ENCODE peak calls at places on chromosomes 12 and 14, in nine cellular contexts. One of them, this sample, is unnamed. For H3K9me3, the result is how much of the 10 kb centered on the place peaks cover.

GRCh38 chr12:43103866-43104265 is 448.1 kb downstream of the ADAMTS20 start:
- DNase-seq in right lobe of liver: no peak
- DNase-seq in A549: no peak
- DNase-seq in adrenal gland: no peak
- DNase-seq in endothelial cell of umbilical vein: no peak
- DNase-seq in ovary: no peak
- DNase-seq in K562: no peak
- DNase-seq in body of pancreas: no peak
- DNase-seq in heart left ventricle: no peak
- DNase-seq in this sample: no peak

GRCh38 chr14:92336363-92336762 is 13.4 kb downstream of the SLC24A4 start:
- DNase-seq in right lobe of liver: no peak
- DNase-seq in A549: no peak
- DNase-seq in adrenal gland: no peak
- DNase-seq in endothelial cell of umbilical vein: no peak
- DNase-seq in ovary: no peak
- DNase-seq in K562: no peak
- DNase-seq in body of pancreas: no peak
- DNase-seq in heart left ventricle: no peak
- DNase-seq in this sample: no peak

GRCh38 chr12:50584135-50584534 is 79.3 kb downstream of the DIP2B start:
- DNase-seq in right lobe of liver: no peak
- DNase-seq in A549: no peak
- DNase-seq in adrenal gland: no peak
- DNase-seq in endothelial cell of umbilical vein: no peak
- DNase-seq in ovary: no peak
- DNase-seq in K562: no peak
- DNase-seq in body of pancreas: no peak
- DNase-seq in heart left ventricle: no peak
- DNase-seq in this sample: no peak

GRCh38 chr14:74459289-74459946 is 33.4 kb upstream of the SYNDIG1L start:
- DNase-seq in right lobe of liver: no peak
- DNase-seq in A549: peak
- DNase-seq in adrenal gland: peak
- DNase-seq in endothelial cell of umbilical vein: peak
- DNase-seq in ovary: no peak
- DNase-seq in K562: peak
- DNase-seq in body of pancreas: no peak
- DNase-seq in heart left ventricle: no peak
- DNase-seq in this sample: no peak

GRCh38 chr14:68554231-68554630 is 238.6 kb downstream of the ZFP36L1 start:
- DNase-seq in right lobe of liver: no peak
- DNase-seq in A549: no peak
- DNase-seq in adrenal gland: no peak
- DNase-seq in endothelial cell of umbilical vein: no peak
- DNase-seq in ovary: no peak
- DNase-seq in K562: no peak
- DNase-seq in body of pancreas: no peak
- DNase-seq in heart left ventricle: no peak
- DNase-seq in this sample: no peak

GRCh38 chr14:75558440-75558839 is 20.0 kb upstream of the FLVCR2 start:
- DNase-seq in right lobe of liver: no peak
- DNase-seq in A549: no peak
- DNase-seq in adrenal gland: no peak
- DNase-seq in endothelial cell of umbilical vein: no peak
- DNase-seq in ovary: no peak
- DNase-seq in K562: no peak
- DNase-seq in body of pancreas: no peak
- DNase-seq in heart left ventricle: no peak
- DNase-seq in this sample: no peak

GRCh38 chr12:117580718-117581062 is 219.3 kb upstream of the NOS1 start:
- DNase-seq in right lobe of liver: no peak
- DNase-seq in A549: peak
- DNase-seq in adrenal gland: peak
- DNase-seq in endothelial cell of umbilical vein: no peak
- DNase-seq in ovary: peak
- DNase-seq in K562: peak
- DNase-seq in body of pancreas: no peak
- DNase-seq in heart left ventricle: peak
- DNase-seq in this sample: peak

GRCh38 chr14:42424501-42424900 is 817.8 kb downstream of the LRFN5 start:
- DNase-seq in right lobe of liver: no peak
- DNase-seq in A549: no peak
- DNase-seq in adrenal gland: no peak
- DNase-seq in endothelial cell of umbilical vein: no peak
- DNase-seq in ovary: no peak
- DNase-seq in K562: no peak
- DNase-seq in body of pancreas: no peak
- DNase-seq in heart left ventricle: no peak
- DNase-seq in this sample: no peak

GRCh38 chr12:81222841-81223595 is 145.1 kb downstream of the ACSS3 start:
- DNase-seq in right lobe of liver: no peak
- DNase-seq in A549: no peak
- DNase-seq in adrenal gland: no peak
- DNase-seq in endothelial cell of umbilical vein: no peak
- DNase-seq in ovary: no peak
- DNase-seq in K562: no peak
- DNase-seq in body of pancreas: no peak
- DNase-seq in heart left ventricle: no peak
- DNase-seq in this sample: no peak

GRCh38 chr12:53219956-53220856 is 11.8 kb downstream of the RARG start:
- DNase-seq in right lobe of liver: peak
- DNase-seq in A549: peak
- DNase-seq in adrenal gland: peak
- DNase-seq in endothelial cell of umbilical vein: peak
- DNase-seq in ovary: peak
- DNase-seq in K562: peak
- DNase-seq in body of pancreas: peak
- DNase-seq in heart left ventricle: peak
- DNase-seq in this sample: no peak

GRCh38 chr14:91329615-91330014 is 85.1 kb upstream of the GPR68 start:
- DNase-seq in right lobe of liver: no peak
- DNase-seq in A549: no peak
- DNase-seq in adrenal gland: no peak
- DNase-seq in endothelial cell of umbilical vein: no peak
- DNase-seq in ovary: no peak
- DNase-seq in K562: no peak
- DNase-seq in body of pancreas: no peak
- DNase-seq in heart left ventricle: no peak
- DNase-seq in this sample: no peak

GRCh38 chr14:34376868-34377267 is 85.2 kb downstream of the SPTSSA start:
- DNase-seq in right lobe of liver: no peak
- DNase-seq in A549: no peak
- DNase-seq in adrenal gland: no peak
- DNase-seq in endothelial cell of umbilical vein: no peak
- DNase-seq in ovary: no peak
- DNase-seq in K562: no peak
- DNase-seq in body of pancreas: no peak
- DNase-seq in heart left ventricle: no peak
- DNase-seq in this sample: no peak

GRCh38 chr12:100359248-100359647 is 2.4 kb downstream of the SLC17A8 start:
- DNase-seq in right lobe of liver: no peak
- DNase-seq in A549: no peak
- DNase-seq in adrenal gland: no peak
- DNase-seq in endothelial cell of umbilical vein: no peak
- DNase-seq in ovary: no peak
- DNase-seq in K562: no peak
- DNase-seq in body of pancreas: no peak
- DNase-seq in heart left ventricle: no peak
- DNase-seq in this sample: no peak

GRCh38 chr14:66070542-66071319 is 415.4 kb upstream of the CCDC196 start:
- DNase-seq in right lobe of liver: peak
- DNase-seq in A549: peak
- DNase-seq in adrenal gland: peak
- DNase-seq in endothelial cell of umbilical vein: peak
- DNase-seq in ovary: no peak
- DNase-seq in K562: peak
- DNase-seq in body of pancreas: peak
- DNase-seq in heart left ventricle: peak
- DNase-seq in this sample: no peak

GRCh38 chr12:78951746-78952532 is 87.4 kb downstream of the SYT1 start:
- DNase-seq in right lobe of liver: no peak
- DNase-seq in A549: no peak
- DNase-seq in adrenal gland: no peak
- DNase-seq in endothelial cell of umbilical vein: peak
- DNase-seq in ovary: no peak
- DNase-seq in K562: no peak
- DNase-seq in body of pancreas: no peak
- DNase-seq in heart left ventricle: no peak
- DNase-seq in this sample: no peak
- H3K9me3 ChIP-seq in right lobe of liver: under half
- H3K9me3 ChIP-seq in A549: under half
- H3K9me3 ChIP-seq in adrenal gland: under half
- H3K9me3 ChIP-seq in endothelial cell of umbilical vein: under half
- H3K9me3 ChIP-seq in ovary: under half
- H3K9me3 ChIP-seq in K562: under half
- H3K9me3 ChIP-seq in body of pancreas: under half
- H3K9me3 ChIP-seq in heart left ventricle: under half
- H3K9me3 ChIP-seq in this sample: under half

GRCh38 chr14:51651388-51652167 is at the start of gene FRMD6:
- DNase-seq in right lobe of liver: peak
- DNase-seq in A549: peak
- DNase-seq in adrenal gland: peak
- DNase-seq in endothelial cell of umbilical vein: peak
- DNase-seq in ovary: peak
- DNase-seq in K562: peak
- DNase-seq in body of pancreas: peak
- DNase-seq in heart left ventricle: peak
- DNase-seq in this sample: peak
- TF ChIP-seq POLR2A in right lobe of liver: peak
- TF ChIP-seq POLR2A in A549: peak
- TF ChIP-seq POLR2A in adrenal gland: peak
- TF ChIP-seq POLR2A in endothelial cell of umbilical vein: peak
- TF ChIP-seq POLR2A in ovary: peak
- TF ChIP-seq POLR2A in K562: peak
- TF ChIP-seq POLR2A in body of pancreas: peak
- TF ChIP-seq POLR2A in heart left ventricle: peak
- TF ChIP-seq POLR2A in this sample: no peak

DNA sequence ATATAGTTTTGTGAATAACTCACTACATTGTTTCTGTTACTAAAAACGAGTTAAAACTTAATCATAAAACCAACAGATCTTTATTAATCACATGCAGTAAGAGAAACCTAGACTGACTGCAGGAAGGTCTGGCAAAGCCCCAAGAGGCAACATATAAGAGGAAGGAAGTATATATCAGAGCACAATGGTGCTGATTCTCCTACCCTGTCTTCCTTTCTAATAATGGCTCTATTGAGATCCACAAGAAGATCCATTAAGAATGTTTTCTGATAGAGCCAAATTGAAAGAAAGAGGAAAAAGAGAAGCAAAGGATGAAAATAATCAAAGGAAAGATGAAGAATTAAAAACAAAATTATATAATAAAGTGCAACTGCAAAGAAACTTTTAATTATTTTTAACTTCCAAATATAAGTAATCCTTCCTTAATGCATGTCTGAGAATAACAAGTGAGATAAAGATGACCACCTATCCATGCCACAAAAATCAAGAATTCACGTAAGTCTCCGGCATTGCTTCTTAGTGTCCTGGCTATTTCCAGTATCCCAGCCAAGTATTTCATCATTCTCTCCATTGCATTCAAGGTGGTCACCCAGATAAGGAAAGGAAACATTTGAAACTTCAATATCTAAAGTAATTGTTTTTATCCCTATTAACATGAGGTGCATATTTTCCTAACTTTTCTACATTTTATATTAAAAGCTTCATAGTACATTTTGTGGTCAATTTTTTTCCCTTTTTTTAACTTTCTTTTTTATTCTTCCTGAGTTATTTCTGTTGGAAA is 62.2 kb downstream of the SOX5 start:
- DNase-seq in right lobe of liver: no peak
- DNase-seq in A549: no peak
- DNase-seq in adrenal gland: no peak
- DNase-seq in endothelial cell of umbilical vein: peak
- DNase-seq in ovary: no peak
- DNase-seq in K562: peak
- DNase-seq in body of pancreas: peak
- DNase-seq in heart left ventricle: no peak
- DNase-seq in this sample: no peak
- H3K9me3 ChIP-seq in right lobe of liver: under half
- H3K9me3 ChIP-seq in A549: under half
- H3K9me3 ChIP-seq in adrenal gland: under half
- H3K9me3 ChIP-seq in endothelial cell of umbilical vein: under half
- H3K9me3 ChIP-seq in ovary: under half
- H3K9me3 ChIP-seq in K562: under half
- H3K9me3 ChIP-seq in body of pancreas: under half
- H3K9me3 ChIP-seq in heart left ventricle: under half
- H3K9me3 ChIP-seq in this sample: under half

GRCh38 chr12:54286042-54286931 is 5.8 kb downstream of the HNRNPA1 start:
- DNase-seq in right lobe of liver: no peak
- DNase-seq in A549: no peak
- DNase-seq in adrenal gland: no peak
- DNase-seq in endothelial cell of umbilical vein: no peak
- DNase-seq in ovary: no peak
- DNase-seq in K562: peak
- DNase-seq in body of pancreas: no peak
- DNase-seq in heart left ventricle: no peak
- DNase-seq in this sample: no peak

GRCh38 chr12:54279632-54280400 is at the start of gene CBX5:
- DNase-seq in right lobe of liver: peak
- DNase-seq in A549: peak
- DNase-seq in adrenal gland: peak
- DNase-seq in endothelial cell of umbilical vein: peak
- DNase-seq in ovary: peak
- DNase-seq in K562: peak
- DNase-seq in body of pancreas: peak
- DNase-seq in heart left ventricle: peak
- DNase-seq in this sample: peak

GRCh38 chr12:54280401-54281260 is at the start of gene HNRNPA1:
- DNase-seq in right lobe of liver: peak
- DNase-seq in A549: peak
- DNase-seq in adrenal gland: peak
- DNase-seq in endothelial cell of umbilical vein: peak
- DNase-seq in ovary: peak
- DNase-seq in K562: peak
- DNase-seq in body of pancreas: peak
- DNase-seq in heart left ventricle: peak
- DNase-seq in this sample: peak

GRCh38 chr12:54285150-54286041 is 4.9 kb downstream of the HNRNPA1 start:
- DNase-seq in right lobe of liver: no peak
- DNase-seq in A549: no peak
- DNase-seq in adrenal gland: no peak
- DNase-seq in endothelial cell of umbilical vein: no peak
- DNase-seq in ovary: no peak
- DNase-seq in K562: peak
- DNase-seq in body of pancreas: no peak
- DNase-seq in heart left ventricle: no peak
- DNase-seq in this sample: no peak

DNA sequence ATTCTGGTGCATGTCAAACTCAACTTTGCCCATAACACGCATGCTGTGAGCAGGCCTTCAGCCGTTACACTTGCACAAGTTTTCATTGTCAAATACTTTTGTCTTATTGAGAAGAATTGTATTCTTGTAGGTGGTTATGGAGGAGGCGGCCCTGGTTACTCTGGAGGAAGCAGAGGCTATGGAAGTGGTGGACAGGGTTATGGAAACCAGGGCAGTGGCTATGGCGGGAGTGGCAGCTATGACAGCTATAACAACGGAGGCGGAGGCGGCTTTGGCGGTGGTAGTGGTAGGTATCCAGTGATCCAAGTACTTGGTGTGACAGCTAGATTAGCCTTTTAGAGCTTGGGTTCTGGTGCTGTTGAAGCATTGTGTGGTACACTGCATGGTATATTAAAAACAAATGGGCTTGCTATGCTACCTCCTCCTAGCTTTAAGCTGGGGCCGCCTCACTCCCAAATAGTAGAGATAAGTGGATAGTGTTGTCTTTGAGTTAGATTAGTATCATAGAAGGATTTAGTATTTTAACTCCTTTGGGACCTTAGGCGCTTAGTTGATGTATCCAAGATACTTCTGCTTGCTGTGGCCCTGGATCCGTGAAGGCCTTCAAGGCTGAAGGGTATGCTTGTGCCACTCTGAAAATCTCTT is 2.5 kb downstream of the HNRNPA1 start:
- DNase-seq in right lobe of liver: peak
- DNase-seq in A549: no peak
- DNase-seq in adrenal gland: no peak
- DNase-seq in endothelial cell of umbilical vein: no peak
- DNase-seq in ovary: no peak
- DNase-seq in K562: peak
- DNase-seq in body of pancreas: no peak
- DNase-seq in heart left ventricle: no peak
- DNase-seq in this sample: no peak
- TF ChIP-seq POLR2A in right lobe of liver: no peak
- TF ChIP-seq POLR2A in A549: no peak
- TF ChIP-seq POLR2A in adrenal gland: no peak
- TF ChIP-seq POLR2A in endothelial cell of umbilical vein: peak
- TF ChIP-seq POLR2A in ovary: no peak
- TF ChIP-seq POLR2A in K562: peak
- TF ChIP-seq POLR2A in body of pancreas: peak
- TF ChIP-seq POLR2A in heart left ventricle: no peak
- TF ChIP-seq POLR2A in this sample: no peak